ENCODE peak calls at places on chromosome 4, in nine cellular contexts. G is Right ventricle myocardium inferior, Y is HTR-8/SVneo, N is GM10248, D is NCI-H1092, F is NCI-H748 treated with DMSO at 0.1 percent for 48 hours, J is AG09319, M is DMS 273 treated with DMSO at 0.1 percent for 48 hours, H is activated T-cell treated with anti-CD3 and anti-CD28 coated beads for 1 hour. R is an unnamed sample.

GRCh38 chr4:109611045-109611616 is 51.1 kb downstream of the MCUB start:
- DNase-seq in G (no peak), Y (no peak), N (no peak), D (no peak), F (no peak), J (no peak), M (no peak), H (no peak), R (peak; percentile 1)

GRCh38 chr4:174358823-174359222 is 75.1 kb downstream of the CEP44 start:
- DNase-seq in G (no peak), Y (peak; percentile 40), N (peak; percentile 48), D (no peak), F (no peak), J (no peak), M (no peak), H (no peak), R (no peak)

GRCh38 chr4:152643153-152644035 is 36.4 kb downstream of the TMEM154 start:
- DNase-seq in G (peak; percentile 78), Y (no peak), N (peak; percentile 77), D (no peak), F (no peak), J (no peak), M (no peak), H (no peak), R (no peak)

GRCh38 chr4:15478724-15479088 is 9.0 kb downstream of the CC2D2A start:
- DNase-seq in G (no peak), Y (no peak), N (no peak), D (no peak), F (no peak), J (no peak), M (no peak), H (no peak), R (no peak)

GRCh38 chr4:105399535-105400161 is 74.2 kb downstream of the PPA2 start:
- DNase-seq in G (no peak), Y (peak; percentile 10), N (no peak), D (no peak), F (no peak), J (peak; percentile 37), M (no peak), H (no peak), R (peak; percentile 2)

GRCh38 chr4:126614456-126614855 is 1018.3 kb upstream of the INTU start:
- DNase-seq in G (no peak), Y (no peak), N (no peak), D (no peak), F (no peak), J (no peak), M (no peak), H (no peak), R (no peak)

GRCh38 chr4:80336582-80336981 is 1.1 kb downstream of the CFAP299 start:
- DNase-seq in G (peak; percentile 45), Y (no peak), N (no peak), D (no peak), F (peak; percentile 50), J (no peak), M (peak; percentile 0), H (no peak), R (peak; percentile 24)

GRCh38 chr4:69095301-69095731 is 958 bp upstream of the UGT2B7 start:
- DNase-seq in G (no peak), Y (no peak), N (no peak), D (no peak), F (no peak), J (peak; percentile 15), M (no peak), H (no peak), R (peak; percentile 55)

GRCh38 chr4:186486172-186486571 is 69.2 kb downstream of the MTNR1A start:
- DNase-seq in G (no peak), Y (no peak), N (no peak), D (no peak), F (no peak), J (no peak), M (no peak), H (no peak), R (no peak)

GRCh38 chr4:4792516-4792915 is 66.9 kb upstream of the MSX1 start:
- DNase-seq in G (no peak), Y (no peak), N (no peak), D (no peak), F (no peak), J (peak; percentile 37), M (no peak), H (no peak), R (no peak)

GRCh38 chr4:186702940-186703339 is 20.7 kb downstream of the FAT1 start:
- DNase-seq in G (no peak), Y (no peak), N (no peak), D (no peak), F (no peak), J (no peak), M (no peak), H (no peak), R (no peak)

GRCh38 chr4:31045151-31045550 is 325.0 kb downstream of the PCDH7 start:
- DNase-seq in G (no peak), Y (no peak), N (no peak), D (peak; percentile 17), F (no peak), J (no peak), M (no peak), H (no peak), R (no peak)

GRCh38 chr4:140866492-140867005 is 110.4 kb upstream of the TBC1D9 start:
- DNase-seq in G (no peak), Y (no peak), N (no peak), D (no peak), F (no peak), J (no peak), M (no peak), H (no peak), R (no peak)

GRCh38 chr4:161356351-161356750 is 807.4 kb downstream of the FSTL5 start:
- DNase-seq in G (no peak), Y (no peak), N (no peak), D (peak; percentile 5), F (peak; percentile 82), J (no peak), M (no peak), H (no peak), R (no peak)

GRCh38 chr4:84730375-84730774 is 147.4 kb downstream of the CDS1 start:
- DNase-seq in G (no peak), Y (no peak), N (no peak), D (no peak), F (no peak), J (no peak), M (no peak), H (no peak), R (no peak)

GRCh38 chr4:108224628-108225053 is 55.9 kb upstream of the LEF1 start:
- DNase-seq in G (no peak), Y (no peak), N (no peak), D (no peak), F (no peak), J (no peak), M (peak; percentile 9), H (no peak), R (peak; percentile 28)

GRCh38 chr4:110475881-110476818 is at the start of gene ENPEP:
- DNase-seq in G (peak; percentile 69), Y (no peak), N (no peak), D (no peak), F (no peak), J (peak; percentile 2), M (no peak), H (no peak), R (no peak)

GRCh38 chr4:185567828-185568442 is 32.6 kb upstream of the PDLIM3 start:
- DNase-seq in G (peak; percentile 78), Y (no peak), N (no peak), D (no peak), F (no peak), J (no peak), M (no peak), H (no peak), R (no peak)

GRCh38 chr4:36222702-36223101 is 21.6 kb downstream of the ARAP2 start:
- DNase-seq in G (no peak), Y (no peak), N (no peak), D (no peak), F (no peak), J (no peak), M (no peak), H (no peak), R (no peak)

GRCh38 chr4:138975225-138975624 is 40.4 kb upstream of the NOCT start:
- DNase-seq in G (no peak), Y (no peak), N (no peak), D (no peak), F (no peak), J (no peak), M (no peak), H (no peak), R (no peak)

GRCh38 chr4:33494150-33494549 is 2750.2 kb downstream of the ARAP2 start:
- DNase-seq in G (no peak), Y (no peak), N (no peak), D (no peak), F (no peak), J (no peak), M (no peak), H (no peak), R (no peak)

GRCh38 chr4:147576084-147576483 is 41.1 kb upstream of the TMEM184C start:
- DNase-seq in G (no peak), Y (no peak), N (no peak), D (no peak), F (no peak), J (no peak), M (no peak), H (no peak), R (no peak)

GRCh38 chr4:48268956-48269860 is at the start of gene TEC:
- DNase-seq in G (peak; percentile 85), Y (peak; percentile 41), N (peak; percentile 36), D (no peak), F (no peak), J (no peak), M (no peak), H (peak; percentile 9), R (peak; percentile 59)

GRCh38 chr4:135382280-135382679 is 1180.7 kb upstream of the PABPC4L start:
- DNase-seq in G (no peak), Y (no peak), N (no peak), D (no peak), F (no peak), J (no peak), M (no peak), H (no peak), R (no peak)

GRCh38 chr4:159540038-159540437 is 437.2 kb downstream of the RAPGEF2 start:
- DNase-seq in G (no peak), Y (no peak), N (no peak), D (no peak), F (no peak), J (no peak), M (no peak), H (no peak), R (no peak)

GRCh38 chr4:175281894-175282293 is 363.7 kb downstream of the ADAM29 start:
- DNase-seq in G (no peak), Y (no peak), N (no peak), D (no peak), F (no peak), J (no peak), M (no peak), H (no peak), R (no peak)

GRCh38 chr4:7939377-7940108 is at the start of gene AFAP1:
- DNase-seq in G (peak; percentile 94), Y (peak; percentile 94), N (peak; percentile 97), D (peak; percentile 79), F (peak; percentile 45), J (peak; percentile 60), M (peak; percentile 43), H (peak; percentile 88), R (peak; percentile 91)

GRCh38 chr4:74549936-74550335 is 105.0 kb downstream of the AREG start:
- DNase-seq in G (no peak), Y (no peak), N (no peak), D (no peak), F (no peak), J (no peak), M (no peak), H (no peak), R (no peak)

R was measured in LoVo.